ENCODE peak calls at places on chromosomes 12 and 14, in eight cellular contexts. W is CD8-positive, alpha-beta memory T cell; E is uterus; C is IMR-90; F is ovary; B is adrenal gland; Y is tibial artery; I is cardiac muscle cell. H is an unnamed sample.

GRCh38 chr12:20829919-20830318 is 19.4 kb downstream of the SLCO1B3 start:
- DNase-seq in W (no peak), E (no peak), C (no peak), F (no peak), B (no peak), Y (no peak), I (no peak), H (no peak)

GRCh38 chr12:45781080-45781479 is 51.6 kb downstream of the ARID2 start:
- DNase-seq in W (no peak), E (no peak), C (no peak), F (no peak), B (no peak), Y (no peak), I (no peak), H (peak; percentile 18)

GRCh38 chr14:59788176-59788575 is 82.4 kb downstream of the RTN1 start:
- DNase-seq in W (no peak), E (no peak), C (no peak), F (no peak), B (no peak), Y (no peak), I (peak; percentile 9), H (no peak)

GRCh38 chr12:88553941-88554658 is 26.2 kb downstream of the KITLG start:
- DNase-seq in W (no peak), E (no peak), C (peak; percentile 64), F (no peak), B (no peak), Y (no peak), I (peak; percentile 94), H (no peak)

GRCh38 chr12:113413488-113413939 is 8.7 kb upstream of the SDSL start:
- DNase-seq in W (no peak), E (no peak), C (peak; percentile 9), F (no peak), B (peak; percentile 68), Y (no peak), I (peak; percentile 46), H (no peak)

GRCh38 chr12:91037301-91037700 is 20.5 kb downstream of the KERA start:
- DNase-seq in W (no peak), E (no peak), C (peak; percentile 6), F (no peak), B (no peak), Y (no peak), I (no peak), H (no peak)

GRCh38 chr14:34050606-34051005 is 99.7 kb upstream of the EGLN3 start:
- DNase-seq in W (no peak), E (no peak), C (no peak), F (no peak), B (no peak), Y (no peak), I (no peak), H (no peak)

GRCh38 chr14:51024377-51024776 is 70.5 kb downstream of the TRIM9 start:
- DNase-seq in W (no peak), E (no peak), C (no peak), F (no peak), B (no peak), Y (no peak), I (no peak), H (no peak)

GRCh38 chr12:57952766-57953165 is 11.4 kb downstream of the ATP23 start:
- DNase-seq in W (no peak), E (no peak), C (no peak), F (no peak), B (no peak), Y (no peak), I (no peak), H (no peak)

GRCh38 chr14:101333335-101334280 is 227.7 kb upstream of the DIO3 start:
- DNase-seq in W (no peak), E (no peak), C (no peak), F (peak; percentile 15), B (no peak), Y (no peak), I (no peak), H (no peak)

GRCh38 chr12:27859648-27860047 is 79.6 kb upstream of the MANSC4 start:
- DNase-seq in W (no peak), E (no peak), C (no peak), F (no peak), B (no peak), Y (no peak), I (no peak), H (no peak)

GRCh38 chr12:116604151-116604550 is 45.0 kb downstream of the MAP1LC3B2 start:
- DNase-seq in W (no peak), E (peak; percentile 57), C (no peak), F (peak; percentile 77), B (no peak), Y (no peak), I (peak; percentile 56), H (no peak)

GRCh38 chr12:93378373-93379310 is 917 bp downstream of the NUDT4 start:
- DNase-seq in W (peak; percentile 75), E (peak; percentile 34), C (peak; percentile 72), F (peak; percentile 49), B (peak; percentile 48), Y (peak; percentile 73), I (peak; percentile 74), H (peak; percentile 52)

GRCh38 chr14:45650754-45651153 is 397.8 kb upstream of the MIS18BP1 start:
- DNase-seq in W (no peak), E (no peak), C (no peak), F (no peak), B (no peak), Y (no peak), I (no peak), H (no peak)

GRCh38 chr12:70779250-70779649 is 141.3 kb downstream of the PTPRR start:
- DNase-seq in W (no peak), E (no peak), C (no peak), F (no peak), B (no peak), Y (no peak), I (no peak), H (no peak)

GRCh38 chr12:41621288-41621687 is 433.2 kb downstream of the PDZRN4 start:
- DNase-seq in W (no peak), E (no peak), C (no peak), F (no peak), B (no peak), Y (no peak), I (no peak), H (no peak)

GRCh38 chr12:111291357-111291756 is 77.5 kb downstream of the PHETA1 start:
- DNase-seq in W (no peak), E (no peak), C (no peak), F (no peak), B (no peak), Y (no peak), I (no peak), H (no peak)

DNA sequence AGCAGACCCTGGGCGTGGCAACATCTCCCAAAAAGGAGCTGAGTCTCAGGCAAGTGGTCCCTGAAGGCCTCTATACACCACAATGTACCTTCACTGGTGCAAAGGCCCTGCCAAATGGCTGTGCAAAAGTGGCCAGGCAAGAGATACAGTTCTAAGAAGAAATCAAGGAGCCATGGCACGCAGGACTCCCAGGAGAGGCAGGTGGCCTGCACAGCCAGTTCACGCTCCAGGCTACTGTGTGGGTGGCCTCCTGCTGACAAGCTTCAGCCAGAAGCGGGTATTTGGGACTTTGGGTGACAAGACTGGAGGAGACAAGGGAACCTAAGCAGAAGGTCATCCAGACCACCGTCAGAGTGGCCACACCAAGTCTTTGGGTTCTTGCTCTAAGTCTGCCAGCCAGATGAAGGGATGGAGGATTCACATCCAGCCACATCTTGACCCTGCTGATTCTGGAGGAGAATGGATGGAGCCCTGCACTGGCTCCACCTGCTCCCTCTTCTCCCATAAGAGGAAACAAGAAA is 20.5 kb upstream of the ZFP36L1 start:
- DNase-seq in W (no peak), E (no peak), C (no peak), F (peak; percentile 20), B (no peak), Y (no peak), I (no peak), H (no peak)
- H3K4me1 ChIP-seq in W (peaks cover 49% of the 10 kb centered on the region), E (peaks cover 22% of the 10 kb centered on the region), C (peaks cover 28% of the 10 kb centered on the region), F (peaks cover 32% of the 10 kb centered on the region), B (peaks cover 39% of the 10 kb centered on the region), Y (peaks cover 53% of the 10 kb centered on the region), I (peaks cover 26% of the 10 kb centered on the region), H (peaks cover 17% of the 10 kb centered on the region)

DNA sequence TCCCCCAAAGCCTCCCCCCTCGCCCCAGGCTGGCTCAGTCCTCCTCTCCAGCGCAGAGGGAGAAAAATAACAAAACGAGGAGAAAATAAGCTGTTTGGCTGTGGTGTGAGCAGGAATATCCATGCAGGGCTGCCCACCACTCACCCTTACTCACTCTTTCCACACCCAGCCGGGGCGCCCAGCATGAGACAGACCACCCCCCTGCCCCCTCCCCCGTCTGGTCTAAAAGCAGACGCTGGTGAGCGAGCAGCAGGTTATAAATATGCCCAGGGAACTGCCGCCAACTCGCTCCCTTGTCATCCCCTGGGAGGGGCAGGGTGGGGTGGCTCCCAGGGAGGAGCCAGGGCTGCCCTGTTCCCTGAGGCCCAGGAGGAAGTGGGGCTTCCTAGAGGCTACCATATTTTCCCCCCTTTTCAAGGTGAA is 7.4 kb downstream of the WNT1 start:
- DNase-seq in W (no peak), E (no peak), C (no peak), F (no peak), B (no peak), Y (no peak), I (no peak), H (peak; percentile 33)
- H3K4me1 ChIP-seq in W (peaks cover 18% of the 10 kb centered on the region), E (peaks cover 10% of the 10 kb centered on the region), C (no peaks in the 10 kb centered on the region), F (peaks cover 4% of the 10 kb centered on the region), B (peaks cover 11% of the 10 kb centered on the region), Y (peaks cover 24% of the 10 kb centered on the region), I (peaks cover 6% of the 10 kb centered on the region), H (no peaks in the 10 kb centered on the region)

GRCh38 chr14:66508846-66509621 is 1.1 kb downstream of the GPHN start:
- DNase-seq in W (peak; percentile 45), E (peak; percentile 34), C (peak; percentile 15), F (peak; percentile 48), B (peak; percentile 25), Y (peak; percentile 72), I (peak; percentile 25), H (peak; percentile 29)

GRCh38 chr14:66508547-66508845 is 549 bp downstream of the GPHN start:
- DNase-seq in W (no peak), E (no peak), C (no peak), F (no peak), B (no peak), Y (no peak), I (no peak), H (no peak)

GRCh38 chr14:66511849-66512248 is 3.9 kb downstream of the GPHN start:
- DNase-seq in W (no peak), E (no peak), C (no peak), F (no peak), B (no peak), Y (no peak), I (no peak), H (no peak)

GRCh38 chr14:66507722-66508546 is at the start of gene GPHN:
- DNase-seq in W (peak; percentile 82), E (peak; percentile 95), C (peak; percentile 97), F (peak; percentile 93), B (peak; percentile 97), Y (peak; percentile 98), I (peak; percentile 99), H (peak; percentile 98)

DNA sequence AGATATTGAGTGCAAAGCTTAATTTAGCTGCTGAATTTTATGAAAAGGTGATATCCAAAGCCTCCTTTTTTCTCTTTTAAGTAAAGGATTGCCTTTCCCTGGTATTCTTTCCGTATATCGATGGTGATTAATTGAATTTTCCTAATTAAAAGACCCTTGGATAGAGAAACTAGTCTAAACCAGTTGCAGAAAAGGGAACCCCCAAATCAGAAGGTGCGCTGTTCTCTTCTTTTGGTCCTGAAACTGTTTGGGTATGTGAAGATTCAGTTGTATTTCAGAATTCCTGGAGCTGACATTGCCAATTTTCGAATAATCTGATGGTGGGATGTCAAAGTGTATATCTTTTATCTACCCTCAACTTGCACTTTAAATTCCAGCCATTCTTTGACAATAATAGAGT is 1.9 kb downstream of the GPHN start:
- DNase-seq in W (no peak), E (no peak), C (no peak), F (no peak), B (no peak), Y (no peak), I (peak; percentile 8), H (no peak)
- H3K4me1 ChIP-seq in W (no peaks in the 10 kb centered on the region), E (no peaks in the 10 kb centered on the region), C (no peaks in the 10 kb centered on the region), F (peaks cover 3% of the 10 kb centered on the region), B (peaks cover 33% of the 10 kb centered on the region), Y (peaks cover 6% of the 10 kb centered on the region), I (peaks cover 20% of the 10 kb centered on the region), H (no peaks in the 10 kb centered on the region)

GRCh38 chr12:104498211-104498801 is 41.6 kb downstream of the CHST11 start:
- DNase-seq in W (no peak), E (no peak), C (no peak), F (no peak), B (no peak), Y (no peak), I (no peak), H (no peak)
- H3K4me1 ChIP-seq in W (peaks cover 89% of the 10 kb centered on the region), E (no peaks in the 10 kb centered on the region), C (peaks cover 2% of the 10 kb centered on the region), F (peaks cover 2% of the 10 kb centered on the region), B (peaks cover 17% of the 10 kb centered on the region), Y (peaks cover 4% of the 10 kb centered on the region), I (peaks cover 22% of the 10 kb centered on the region), H (peaks cover 7% of the 10 kb centered on the region)